ENCODE peak calls at places on chromosomes 16 and 17, in four cellular contexts. Q, P, E and S are unnamed samples.

GRCh38 chr16:4937782-4938682 is 1.1 kb upstream of the PPL start:
- DNase-seq in P (no peak), Q (no peak), E (no peak), S (no peak)

GRCh38 chr17:78819402-78819801 is 21.2 kb downstream of the USP36 start:
- DNase-seq in Q (no peak), E (no peak), P (no peak), S (no peak)

GRCh38 chr17:21352221-21352980 is 23.8 kb upstream of the KCNJ12 start:
- DNase-seq in E (no peak), Q (no peak), P (no peak), S (no peak)

GRCh38 chr17:43905985-43906852 is 1.1 kb downstream of the MPP2 start:
- DNase-seq in P (peak), Q (peak), E (peak), S (peak)

GRCh38 chr16:79089735-79090284 is 510.7 kb downstream of the MAF start:
- DNase-seq in P (no peak), E (peak), Q (no peak), S (no peak)

GRCh38 chr17:20263595-20263994 is 203.7 kb downstream of the LGALS9B start:
- DNase-seq in E (no peak), P (no peak), Q (peak), S (no peak)

GRCh38 chr17:47732399-47733046 is 513 bp upstream of the TBX21 start:
- DNase-seq in Q (peak), E (no peak), P (no peak), S (no peak)

GRCh38 chr16:78984324-78984723 is 616.2 kb downstream of the MAF start:
- DNase-seq in E (no peak), Q (no peak), P (no peak), S (no peak)

GRCh38 chr17:74282587-74283370 is 8.7 kb downstream of the DNAI2 start:
- DNase-seq in P (no peak), Q (no peak), E (peak), S (no peak)

GRCh38 chr17:47685556-47686275 is 8.2 kb upstream of the TBKBP1 start:
- DNase-seq in Q (no peak), E (no peak), P (no peak), S (no peak)

GRCh38 chr16:57533618-57534336 is 2.6 kb downstream of the CCDC102A start:
- DNase-seq in E (no peak), P (no peak), Q (no peak), S (peak)

GRCh38 chr17:50046179-50046578 is 9.7 kb upstream of the ITGA3 start:
- DNase-seq in Q (no peak), P (no peak), E (no peak), S (no peak)

GRCh38 chr17:79785017-79785899 is 7.3 kb downstream of the CBX2 start:
- DNase-seq in Q (no peak), E (no peak), P (no peak), S (no peak)

GRCh38 chr17:14098246-14098645 is 28.9 kb downstream of the COX10 start:
- DNase-seq in P (no peak), E (no peak), Q (peak), S (no peak)

GRCh38 chr17:50348522-50349240 is 2.8 kb downstream of the XYLT2 start:
- DNase-seq in P (no peak), Q (no peak), E (no peak), S (no peak)

GRCh38 chr17:77833769-77834168 is 124.7 kb upstream of the TNRC6C start:
- DNase-seq in Q (no peak), P (no peak), E (no peak), S (no peak)

GRCh38 chr16:49277386-49277742 is 4.3 kb downstream of the CBLN1 start:
- DNase-seq in Q (no peak), E (no peak), P (no peak), S (no peak)

GRCh38 chr16:86215233-86215978 is 294.9 kb upstream of the FOXF1 start:
- DNase-seq in P (no peak), E (no peak), Q (no peak), S (no peak)